ENCODE peak calls at places on chromosomes 5 and 9, in four cellular contexts. A, M, X and F are unnamed samples.

GRCh38 chr5:149820536-149821503 is 90.7 kb downstream of the PPARGC1B start:
- DNase-seq in A (no peak), M (no peak), X (no peak), F (no peak)

GRCh38 chr9:133023117-133023890 is 7.5 kb upstream of the GTF3C5 start:
- DNase-seq in A (peak; percentile 21), M (no peak), X (no peak), F (no peak)

GRCh38 chr9:71740199-71740598 is 28.1 kb downstream of the CEMIP2 start:
- DNase-seq in A (no peak), M (no peak), X (no peak), F (no peak)

GRCh38 chr5:179373961-179374505 is 28.8 kb upstream of the ADAMTS2 start:
- DNase-seq in A (no peak), M (no peak), X (no peak), F (no peak)

GRCh38 chr5:29017501-29017900 is 1979.1 kb upstream of the CDH9 start:
- DNase-seq in A (no peak), M (no peak), X (no peak), F (no peak)

GRCh38 chr9:4760122-4760521 is 19.1 kb upstream of the AK3 start:
- DNase-seq in A (peak; percentile 54), M (no peak), X (no peak), F (no peak)

GRCh38 chr5:55456216-55456895 is 78.4 kb downstream of the PLPP1 start:
- DNase-seq in A (no peak), M (no peak), X (no peak), F (no peak)

GRCh38 chr9:134204991-134205578 is 40.7 kb upstream of the RNU6ATAC start:
- DNase-seq in A (no peak), M (no peak), X (no peak), F (peak; percentile 9)

GRCh38 chr5:42349163-42349562 is 74.1 kb upstream of the GHR start:
- DNase-seq in A (no peak), M (no peak), X (no peak), F (no peak)

GRCh38 chr5:18375637-18376036 is 741.4 kb downstream of the TAF11L14 start:
- DNase-seq in A (no peak), M (no peak), X (no peak), F (no peak)

GRCh38 chr9:581673-582497 is 259.6 kb upstream of the DMRT1 start:
- DNase-seq in A (peak; percentile 68), M (no peak), X (peak; percentile 26), F (no peak)
- TF ChIP-seq CTCF in A (peak; percentile 34), M (no peak), X (peak; percentile 10), F (no peak)

GRCh38 chr5:3599283-3600105 is 3.9 kb downstream of the IRX1 start:
- DNase-seq in A (no peak), M (no peak), X (peak; percentile 63), F (no peak)
- TF ChIP-seq CTCF in A (no peak), M (no peak), X (peak; percentile 49), F (no peak)

GRCh38 chr9:36213989-36214388 is 23.3 kb downstream of the CLTA start:
- DNase-seq in A (no peak), M (no peak), X (no peak), F (no peak)
- TF ChIP-seq CTCF in A (no peak), M (no peak), X (no peak), F (no peak)

GRCh38 chr5:103441523-103441922 is 121.1 kb downstream of the NUDT12 start:
- DNase-seq in A (no peak), M (no peak), X (no peak), F (no peak)
- TF ChIP-seq CTCF in A (no peak), M (no peak), X (no peak), F (peak; percentile 5)

DNA sequence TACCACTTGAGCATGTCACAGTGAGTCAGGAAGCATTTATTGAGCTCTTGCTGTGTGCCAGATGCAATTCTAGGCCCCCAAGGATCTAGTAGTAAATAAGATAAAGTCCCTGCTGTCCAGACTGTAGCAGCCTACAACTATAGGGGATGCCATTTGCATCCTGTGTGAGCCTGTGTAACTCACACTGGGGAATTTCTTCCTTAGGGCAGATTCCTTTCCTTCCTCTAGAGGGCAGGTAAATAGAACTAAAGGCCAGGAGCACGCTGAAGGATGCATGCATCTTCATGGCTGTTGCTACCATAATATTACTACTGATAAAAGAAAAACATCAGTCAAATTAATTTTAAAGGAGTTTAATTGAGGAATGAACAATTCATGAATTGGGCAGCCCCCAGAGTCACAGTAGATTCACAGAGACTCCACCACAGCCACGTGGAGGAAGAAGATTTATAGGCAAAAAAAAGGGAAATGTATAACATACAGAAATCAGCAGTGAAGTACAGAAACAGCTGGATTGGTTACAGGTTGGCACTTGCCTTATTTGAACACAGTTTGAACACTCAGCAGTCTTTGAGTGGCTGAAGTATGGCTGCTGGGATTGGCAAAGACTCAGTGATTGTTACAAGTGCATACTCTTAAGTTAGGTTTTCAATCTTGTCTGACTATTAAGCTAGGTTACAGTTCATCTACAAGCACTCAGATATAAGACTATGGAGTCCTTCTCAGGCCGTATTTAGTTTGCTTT is 98.9 kb downstream of the ACTL7B start:
- DNase-seq in A (no peak), M (no peak), X (no peak), F (no peak)
- TF ChIP-seq CTCF in A (no peak), M (no peak), X (peak; percentile 30), F (peak; percentile 15)

GRCh38 chr5:94181940-94182339 is 436.5 kb downstream of the KIAA0825 start:
- DNase-seq in A (no peak), M (no peak), X (no peak), F (no peak)
- TF ChIP-seq CTCF in A (no peak), M (no peak), X (no peak), F (peak; percentile 12)

DNA sequence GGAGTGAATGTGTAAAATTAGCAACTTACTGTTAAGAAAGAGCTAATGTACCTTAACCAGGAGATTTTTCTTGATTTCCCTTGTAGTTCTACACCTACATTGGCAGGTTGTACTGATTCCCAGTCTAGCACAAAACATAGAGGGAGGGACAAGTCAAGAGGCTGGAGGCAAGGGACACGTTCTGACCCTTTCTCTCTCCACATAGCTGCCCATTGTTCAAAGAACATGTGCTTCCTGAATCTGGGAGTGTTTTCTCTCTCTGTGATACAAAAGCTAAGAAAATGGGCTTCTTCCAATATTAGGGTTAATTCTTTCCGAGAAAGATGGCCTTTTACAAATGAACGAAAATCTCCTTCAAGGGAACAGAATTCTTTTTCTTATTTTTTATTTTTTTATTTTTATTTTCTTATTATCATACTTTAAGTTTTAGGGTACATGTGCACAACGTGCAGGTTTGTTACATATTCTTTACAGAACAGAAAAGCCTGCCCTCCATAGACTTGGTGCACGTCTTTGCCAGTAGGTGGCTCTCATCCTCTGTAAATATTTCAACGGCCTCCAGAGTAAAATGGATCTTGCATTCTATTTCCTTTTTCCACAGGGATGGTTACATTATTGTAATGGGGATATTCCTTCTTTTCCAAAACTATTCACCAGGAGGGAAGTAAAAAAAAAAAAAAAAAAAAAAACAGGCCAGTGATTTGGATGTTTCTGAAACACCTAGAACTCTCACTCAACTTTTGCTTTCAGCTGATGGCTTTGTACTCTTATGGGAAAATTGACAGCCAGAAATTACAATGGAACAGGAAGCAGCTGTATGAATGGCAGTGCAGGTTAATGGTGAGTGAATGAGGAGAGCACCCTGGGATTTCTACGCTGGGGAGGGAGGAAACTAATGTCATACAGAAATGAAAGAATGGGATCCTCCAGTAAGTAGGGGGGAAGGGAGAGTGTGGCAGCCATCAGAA is 13.1 kb upstream of the IFNA5 start:
- DNase-seq in A (peak; percentile 48), M (no peak), X (peak; percentile 32), F (no peak)
- TF ChIP-seq CTCF in A (peak; percentile 29), M (peak; percentile 70), X (peak; percentile 65), F (peak; percentile 81)